ENCODE peak calls at places on chromosomes 13 and 19, in four cellular contexts. B is AG04450, A is GM12864, Q is skeletal muscle cell. C is an unnamed sample.

GRCh38 chr13:48188129-48188528 is 44.9 kb upstream of the ITM2B start:
- DNase-seq in B (no peak), A (no peak), Q (no peak), C (no peak)

GRCh38 chr13:99086869-99087129 is 108.9 kb upstream of the DOCK9 start:
- DNase-seq in B (no peak), A (no peak), Q (no peak), C (no peak)

GRCh38 chr13:46295531-46296464 is 84.1 kb downstream of the LRRC63 start:
- DNase-seq in B (peak; percentile 49), A (peak; percentile 47), Q (peak; percentile 96), C (no peak)

GRCh38 chr13:45121421-45121820 is 1.1 kb downstream of the GTF2F2 start:
- DNase-seq in B (no peak), A (no peak), Q (no peak), C (no peak)

GRCh38 chr13:98706446-98707110 is 45.9 kb downstream of the SLC15A1 start:
- DNase-seq in B (no peak), A (no peak), Q (no peak), C (no peak)

GRCh38 chr19:3556423-3556977 is 886 bp downstream of the MFSD12 start:
- DNase-seq in B (no peak), A (no peak), Q (no peak), C (no peak)

GRCh38 chr13:37777676-37778075 is 91.9 kb downstream of the TRPC4 start:
- DNase-seq in B (no peak), A (no peak), Q (no peak), C (no peak)

GRCh38 chr19:6418562-6418932 is 6.1 kb downstream of the KHSRP start:
- DNase-seq in B (no peak), A (no peak), Q (no peak), C (no peak)

GRCh38 chr19:2179095-2179494 is 15.4 kb downstream of the DOT1L start:
- DNase-seq in B (no peak), A (no peak), Q (no peak), C (no peak)

GRCh38 chr13:45280751-45281634 is 60.0 kb downstream of the TPT1 start:
- DNase-seq in B (peak; percentile 54), A (peak; percentile 21), Q (peak; percentile 34), C (peak; percentile 84)

GRCh38 chr13:49315036-49315565 is 67.4 kb downstream of the CDADC1 start:
- DNase-seq in B (no peak), A (no peak), Q (no peak), C (no peak)

GRCh38 chr19:31350693-31351211 is 1.5 kb upstream of the TSHZ3 start:
- DNase-seq in B (no peak), A (no peak), Q (no peak), C (no peak)

GRCh38 chr19:32041681-32042292 is 303.6 kb upstream of the ZNF507 start:
- DNase-seq in B (no peak), A (no peak), Q (no peak), C (peak; percentile 41)

GRCh38 chr13:50123862-50124535 is 108.8 kb downstream of the KCNRG start:
- DNase-seq in B (peak; percentile 94), A (peak; percentile 65), Q (peak; percentile 92), C (peak; percentile 60)

DNA sequence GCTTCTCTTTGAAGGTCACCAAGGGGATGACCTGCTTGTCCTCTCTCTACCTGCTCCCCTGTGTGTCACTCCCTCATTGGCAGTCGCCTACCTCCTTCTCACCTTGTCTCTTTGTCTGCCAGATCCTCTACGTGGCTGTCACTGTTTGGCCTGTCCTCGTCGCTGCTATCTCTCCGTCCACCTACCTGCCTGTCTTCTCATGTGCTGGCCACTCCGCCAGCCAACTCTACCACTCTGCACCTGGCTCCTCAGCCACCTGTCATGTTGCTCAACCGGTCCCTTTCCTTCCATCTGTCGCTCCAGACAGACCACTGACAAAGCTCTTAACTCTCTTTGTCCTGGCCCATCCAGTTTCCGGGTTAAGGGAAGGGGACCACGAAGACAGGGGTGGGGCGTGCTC is at the start of gene KLK12:
- DNase-seq in B (no peak), A (no peak), Q (no peak), C (no peak)
- H3K4me3 ChIP-seq in B (no peak within 1 kb of the TSS), A (no peak within 1 kb of the TSS), Q (no peak within 1 kb of the TSS), C (no peak within 1 kb of the TSS)

GRCh38 chr19:55671054-55671378 is 4.0 kb upstream of the EPN1 start:
- DNase-seq in B (no peak), A (no peak), Q (no peak), C (no peak)
- H3K4me3 ChIP-seq in B (no peak overlapping the region), A (no peak overlapping the region), Q (no peak overlapping the region), C (no peak overlapping the region)

DNA sequence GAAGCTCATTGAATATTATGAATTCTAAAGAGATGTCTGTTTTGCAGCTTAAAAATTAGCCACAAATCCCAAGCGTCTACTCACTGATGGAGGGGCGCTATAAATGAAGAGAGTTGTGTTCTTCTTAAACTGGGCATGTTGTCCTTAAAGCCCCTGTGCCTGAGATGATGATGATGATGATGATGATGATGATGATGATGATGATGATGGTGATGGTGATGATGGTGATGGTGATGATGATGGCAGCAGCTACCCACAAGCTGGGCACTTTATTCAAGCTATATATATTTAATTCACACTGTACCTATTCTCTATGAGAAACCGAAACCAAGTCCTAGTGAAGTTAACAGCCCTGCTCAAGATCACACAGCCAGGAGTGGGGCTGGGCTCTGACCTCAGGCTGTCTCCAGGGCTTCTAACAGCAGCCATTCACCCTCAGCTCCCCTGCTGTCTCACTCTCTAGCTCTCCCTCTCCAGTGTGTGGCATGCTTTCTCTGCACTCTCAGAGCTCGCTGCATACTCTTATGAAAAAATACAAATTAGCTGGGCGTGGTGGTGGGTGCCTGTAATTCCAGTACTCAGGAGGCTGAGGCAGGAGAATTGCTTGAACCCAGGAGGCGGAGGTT is 169.0 kb downstream of the SHISA2 start:
- DNase-seq in B (no peak), A (no peak), Q (no peak), C (no peak)
- H3K4me3 ChIP-seq in B (no peak overlapping the region), A (no peak overlapping the region), Q (no peak overlapping the region), C (no peak overlapping the region)

DNA sequence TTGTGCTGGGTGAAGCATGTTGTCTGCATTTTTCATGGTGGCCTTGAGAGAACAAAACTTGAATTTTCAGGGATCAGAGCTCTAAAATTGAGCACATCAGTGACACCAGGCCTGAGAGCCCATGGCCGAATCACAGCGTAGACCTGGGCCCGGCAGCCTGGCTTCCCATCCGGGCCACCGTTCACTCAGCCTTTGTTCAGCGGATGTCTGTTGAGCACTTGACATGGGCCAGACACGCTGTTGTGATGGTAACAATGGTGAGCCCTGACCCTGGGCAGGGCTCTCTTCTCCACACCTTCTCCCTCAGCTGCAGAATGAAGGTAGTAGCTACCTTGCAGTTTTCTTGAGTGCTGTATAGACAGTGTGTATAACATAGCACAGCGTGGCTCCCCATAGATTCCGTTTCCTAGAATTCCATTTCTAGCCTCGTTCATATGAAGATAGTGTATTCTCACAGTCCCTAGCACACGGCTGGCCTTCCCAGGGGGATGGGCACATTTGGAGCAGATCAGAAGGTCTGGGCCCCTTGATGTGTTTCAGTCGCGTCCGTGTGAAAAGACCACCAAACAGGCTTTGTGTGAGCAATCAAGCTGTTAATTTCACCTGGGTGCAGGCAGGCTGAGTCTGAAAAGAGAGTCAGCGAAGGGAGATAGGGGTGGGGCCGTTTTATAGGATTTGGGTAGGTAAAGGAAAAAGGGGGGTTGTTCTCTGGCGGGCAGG is 75.3 kb downstream of the RAB20 start:
- DNase-seq in B (no peak), A (no peak), Q (no peak), C (no peak)
- H3K4me3 ChIP-seq in B (no peak overlapping the region), A (no peak overlapping the region), Q (no peak overlapping the region), C (no peak overlapping the region)

DNA sequence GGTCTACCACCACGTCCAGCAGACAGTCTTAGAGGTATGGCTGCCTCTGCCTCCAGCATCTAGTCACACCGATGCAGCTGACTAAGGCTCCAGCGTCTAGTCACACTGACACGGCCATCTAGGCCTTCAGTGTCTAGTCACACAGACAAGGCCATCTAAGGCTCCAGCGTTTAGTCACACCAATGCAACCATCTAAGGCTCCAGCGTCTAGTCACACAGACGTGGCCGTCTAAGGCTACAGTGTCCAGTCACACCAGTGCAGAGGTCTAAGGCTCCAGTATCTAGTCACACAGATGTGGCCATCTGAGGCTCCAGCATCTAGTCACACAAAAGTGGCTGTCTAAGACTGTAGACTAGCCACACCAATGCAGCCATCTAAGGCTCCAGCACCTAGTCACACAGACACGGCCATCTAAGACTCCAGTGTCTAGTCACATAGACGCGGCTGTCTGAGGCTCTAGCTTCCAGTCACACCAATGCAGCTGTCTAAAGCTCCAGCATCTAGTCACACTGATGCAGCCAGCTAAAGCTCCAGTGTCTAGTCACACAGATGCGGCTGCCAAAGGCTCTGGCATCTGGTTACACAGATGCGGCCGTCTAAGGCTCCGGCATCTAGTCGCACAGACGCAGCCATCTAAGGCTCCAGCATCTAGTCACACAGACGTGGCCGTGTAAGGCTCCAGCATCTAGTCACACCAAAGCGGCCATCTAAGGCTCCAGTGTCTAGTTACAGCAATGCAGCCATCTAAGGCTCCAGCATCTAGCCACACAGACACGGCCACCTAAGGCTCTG is 55.1 kb downstream of the KLF2 start:
- DNase-seq in B (no peak), A (no peak), Q (no peak), C (no peak)
- H3K4me3 ChIP-seq in B (no peak overlapping the region), A (no peak overlapping the region), Q (no peak overlapping the region), C (no peak overlapping the region)

C was measured in dorsolateral prefrontal cortex.